ENCODE peak calls at places on chromosomes 7 and 10, in four cellular contexts. S is HepG2, W is A549, F is WTC11. D is an unnamed sample.

GRCh38 chr10:77575271-77576006 is 62.2 kb downstream of the KCNMA1 start:
- DNase-seq in S (no peak), W (no peak), F (no peak), D (no peak)

GRCh38 chr7:54811925-54812264 is 52.9 kb upstream of the SEC61G start:
- DNase-seq in S (no peak), W (no peak), F (no peak), D (no peak)

GRCh38 chr7:108589874-108590273 is 20.2 kb downstream of the DNAJB9 start:
- DNase-seq in S (no peak), W (no peak), F (no peak), D (no peak)

GRCh38 chr10:19638173-19638872 is 177.9 kb upstream of the PLXDC2 start:
- DNase-seq in S (peak), W (peak), F (no peak), D (no peak)

GRCh38 chr10:6033954-6034353 is 28.2 kb downstream of the IL2RA start:
- DNase-seq in S (no peak), W (no peak), F (no peak), D (no peak)

GRCh38 chr7:1210321-1210978 is 22.2 kb upstream of the UNCX start:
- DNase-seq in S (no peak), W (no peak), F (no peak), D (no peak)

GRCh38 chr10:97168645-97169044 is 17.1 kb downstream of the SLIT1 start:
- DNase-seq in S (no peak), W (no peak), F (no peak), D (no peak)

GRCh38 chr7:47988496-47989386 is 9.3 kb upstream of the HUS1 start:
- DNase-seq in S (peak), W (peak), F (no peak), D (no peak)

GRCh38 chr10:57696641-57697040 is 571.1 kb downstream of the IPMK start:
- DNase-seq in S (peak), W (peak), F (no peak), D (no peak)

GRCh38 chr7:76513817-76514799 is 3.8 kb downstream of the UPK3B start:
- DNase-seq in S (no peak), W (no peak), F (no peak), D (no peak)

GRCh38 chr10:6056411-6057135 is 5.6 kb downstream of the IL2RA start:
- DNase-seq in S (no peak), W (no peak), F (no peak), D (no peak)

GRCh38 chr10:117980216-117980615 is 66.5 kb downstream of the RAB11FIP2 start:
- DNase-seq in S (no peak), W (peak), F (no peak), D (no peak)

GRCh38 chr7:117997862-117998825 is 124.9 kb upstream of the CTTNBP2 start:
- DNase-seq in S (no peak), W (no peak), F (no peak), D (no peak)

GRCh38 chr7:117992635-117993034 is 119.4 kb upstream of the CTTNBP2 start:
- DNase-seq in S (no peak), W (no peak), F (no peak), D (no peak)

GRCh38 chr7:117995850-117996650 is 122.8 kb upstream of the CTTNBP2 start:
- DNase-seq in S (no peak), W (no peak), F (no peak), D (no peak)

GRCh38 chr7:117990834-117991233 is 117.6 kb upstream of the CTTNBP2 start:
- DNase-seq in S (no peak), W (no peak), F (no peak), D (no peak)

GRCh38 chr7:117993377-117994003 is 120.2 kb upstream of the CTTNBP2 start:
- DNase-seq in S (peak), W (peak), F (peak), D (peak)
- TF ChIP-seq HMGXB4 in S (no peak), W (no peak), F (no peak), D (no peak)

DNA sequence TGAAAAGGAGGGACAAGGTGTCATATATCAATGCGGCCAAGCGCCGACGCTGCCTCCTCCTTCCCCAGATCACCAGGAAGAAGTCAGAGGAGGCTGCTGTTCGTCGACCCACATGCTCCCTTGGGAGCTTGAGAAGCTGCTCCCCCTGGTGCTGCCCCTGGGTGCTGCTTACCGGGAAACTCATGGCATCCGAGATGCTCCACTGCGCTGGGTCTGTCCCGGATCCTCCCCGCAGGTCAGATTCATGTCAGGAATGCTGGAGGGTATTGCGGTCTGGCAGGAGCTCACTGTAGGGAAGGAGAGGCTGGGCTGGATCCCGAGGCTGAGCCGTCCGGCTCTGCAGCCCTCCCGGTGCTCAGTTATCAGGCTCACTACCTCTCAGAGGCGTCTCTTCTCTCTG is 123.7 kb upstream of the FAM20C start:
- DNase-seq in S (no peak), W (no peak), F (no peak), D (peak)
- TF ChIP-seq CTCF in S (peak), W (no peak), F (no peak), D (peak)

DNA sequence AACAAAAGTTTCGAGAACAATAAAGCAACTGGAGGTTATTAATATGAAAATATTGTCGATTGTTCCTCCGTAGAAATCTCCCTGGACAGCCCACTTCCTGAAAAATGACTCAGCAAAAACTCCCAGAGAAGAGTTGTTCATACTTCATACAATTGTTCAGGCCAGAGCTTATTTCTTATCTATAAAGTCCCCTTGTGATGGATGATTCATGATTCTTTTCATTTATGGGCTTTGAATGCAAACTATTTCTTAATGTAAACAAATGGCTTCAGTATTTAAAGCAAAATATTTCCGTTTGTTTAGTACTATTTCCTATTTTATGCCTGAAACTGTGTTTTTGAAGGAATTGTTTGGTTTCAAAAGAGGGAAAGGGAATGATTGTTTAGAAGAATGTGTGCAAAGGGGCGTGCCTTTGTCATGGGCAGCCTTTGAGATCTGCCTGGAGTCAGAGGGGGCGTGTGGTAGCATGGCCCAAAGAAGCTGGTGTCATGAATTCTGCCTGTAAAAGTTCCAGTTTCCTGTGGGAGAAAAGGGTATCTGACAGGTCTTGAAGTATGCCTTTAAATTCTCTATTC is 26.2 kb upstream of the EXOC6 start:
- DNase-seq in S (peak), W (peak), F (no peak), D (peak)
- TF ChIP-seq HMGXB4 in S (no peak), W (no peak), F (no peak), D (no peak)

GRCh38 chr10:64430690-64431323 is 909.6 kb downstream of the REEP3 start:
- DNase-seq in S (peak), W (no peak), F (peak), D (peak)
- TF ChIP-seq CTCF in S (peak), W (no peak), F (no peak), D (peak)

DNA sequence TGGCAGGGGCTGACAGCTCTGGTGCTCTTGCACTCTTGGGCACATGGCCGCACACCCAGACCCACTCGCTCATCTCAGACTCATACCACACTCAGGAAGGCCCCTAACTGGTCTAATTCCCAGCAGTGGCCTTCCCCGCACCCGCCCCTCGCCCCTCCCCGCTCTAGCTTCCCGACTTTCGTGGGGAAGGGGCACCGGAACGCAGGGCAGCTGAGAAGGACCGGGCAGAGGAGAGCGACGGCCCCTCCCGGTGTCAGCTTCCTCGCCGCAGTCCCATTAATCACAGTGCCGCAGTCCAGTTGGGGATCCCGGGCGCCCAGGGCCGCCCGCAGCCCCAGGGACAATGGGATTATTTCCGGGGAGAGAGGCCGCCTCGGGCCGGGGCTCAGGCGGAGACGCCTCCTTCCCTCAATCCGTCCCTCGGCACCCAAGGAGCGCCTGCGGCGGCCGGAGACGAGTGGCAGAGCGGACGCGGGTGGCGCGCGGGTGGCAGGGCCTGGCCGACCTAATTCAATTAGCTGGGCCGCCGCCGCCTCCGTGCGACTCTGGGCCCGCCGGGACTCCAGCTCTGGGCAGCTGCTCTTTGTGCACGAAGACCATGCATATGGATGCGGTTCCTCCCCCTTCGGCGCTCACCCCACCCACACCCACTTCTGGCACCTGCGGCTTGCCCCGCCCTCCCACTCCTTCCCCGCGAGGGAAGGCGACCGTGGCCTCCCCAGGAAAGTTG is 7.8 kb upstream of the TLX1 start:
- DNase-seq in S (no peak), W (no peak), F (no peak), D (no peak)
- TF ChIP-seq HMGXB4 in S (no peak), W (no peak), F (no peak), D (no peak)

D was measured in K562.